ENCODE peak calls at places on chromosomes 13 and 19, in ten cellular contexts. One of them, this sample, is unnamed.

GRCh38 chr19:52343548-52343947 is 7.5 kb downstream of the ZNF610 start:
- DNase-seq in GM23338: peak; percentile 90
- DNase-seq in AG04450: no peak
- DNase-seq in tibial artery: peak; percentile 25
- DNase-seq in effector memory CD4-positive, alpha-beta T cell: peak; percentile 19
- DNase-seq in adrenal gland: peak; percentile 80
- DNase-seq in transverse colon: peak; percentile 9
- DNase-seq in heart left ventricle: no peak
- DNase-seq in thoracic aorta: no peak
- DNase-seq in neural progenitor cell: peak; percentile 85
- DNase-seq in this sample: peak; percentile 70

GRCh38 chr19:11208526-11209471 is 11.5 kb upstream of the KANK2 start:
- DNase-seq in GM23338: no peak
- DNase-seq in AG04450: no peak
- DNase-seq in tibial artery: no peak
- DNase-seq in effector memory CD4-positive, alpha-beta T cell: no peak
- DNase-seq in adrenal gland: no peak
- DNase-seq in transverse colon: no peak
- DNase-seq in heart left ventricle: no peak
- DNase-seq in thoracic aorta: no peak
- DNase-seq in neural progenitor cell: no peak
- DNase-seq in this sample: peak; percentile 56

GRCh38 chr13:41488124-41488523 is 30.8 kb downstream of the RGCC start:
- DNase-seq in GM23338: no peak
- DNase-seq in AG04450: no peak
- DNase-seq in tibial artery: no peak
- DNase-seq in effector memory CD4-positive, alpha-beta T cell: no peak
- DNase-seq in adrenal gland: no peak
- DNase-seq in transverse colon: no peak
- DNase-seq in heart left ventricle: no peak
- DNase-seq in thoracic aorta: no peak
- DNase-seq in neural progenitor cell: no peak
- DNase-seq in this sample: no peak

GRCh38 chr19:14470031-14470876 is 4.9 kb downstream of the PTGER1 start:
- DNase-seq in GM23338: no peak
- DNase-seq in AG04450: no peak
- DNase-seq in tibial artery: no peak
- DNase-seq in effector memory CD4-positive, alpha-beta T cell: no peak
- DNase-seq in adrenal gland: no peak
- DNase-seq in transverse colon: no peak
- DNase-seq in heart left ventricle: no peak
- DNase-seq in thoracic aorta: no peak
- DNase-seq in neural progenitor cell: no peak
- DNase-seq in this sample: no peak

GRCh38 chr13:50424993-50425392 is 409.7 kb downstream of the KCNRG start:
- DNase-seq in GM23338: no peak
- DNase-seq in AG04450: no peak
- DNase-seq in tibial artery: no peak
- DNase-seq in effector memory CD4-positive, alpha-beta T cell: no peak
- DNase-seq in adrenal gland: no peak
- DNase-seq in transverse colon: no peak
- DNase-seq in heart left ventricle: no peak
- DNase-seq in thoracic aorta: no peak
- DNase-seq in neural progenitor cell: no peak
- DNase-seq in this sample: no peak

GRCh38 chr13:24985102-24985501 is 110.8 kb upstream of the PABPC3 start:
- DNase-seq in GM23338: peak; percentile 50
- DNase-seq in AG04450: no peak
- DNase-seq in tibial artery: no peak
- DNase-seq in effector memory CD4-positive, alpha-beta T cell: no peak
- DNase-seq in adrenal gland: no peak
- DNase-seq in transverse colon: no peak
- DNase-seq in heart left ventricle: no peak
- DNase-seq in thoracic aorta: no peak
- DNase-seq in neural progenitor cell: peak; percentile 42
- DNase-seq in this sample: no peak

GRCh38 chr13:37747071-37747612 is 122.4 kb downstream of the TRPC4 start:
- DNase-seq in GM23338: no peak
- DNase-seq in AG04450: peak; percentile 34
- DNase-seq in tibial artery: no peak
- DNase-seq in effector memory CD4-positive, alpha-beta T cell: no peak
- DNase-seq in adrenal gland: no peak
- DNase-seq in transverse colon: no peak
- DNase-seq in heart left ventricle: no peak
- DNase-seq in thoracic aorta: no peak
- DNase-seq in neural progenitor cell: no peak
- DNase-seq in this sample: no peak

GRCh38 chr19:5130371-5131030 is 161.6 kb downstream of the KDM4B start:
- DNase-seq in GM23338: no peak
- DNase-seq in AG04450: no peak
- DNase-seq in tibial artery: no peak
- DNase-seq in effector memory CD4-positive, alpha-beta T cell: peak; percentile 30
- DNase-seq in adrenal gland: no peak
- DNase-seq in transverse colon: peak; percentile 52
- DNase-seq in heart left ventricle: no peak
- DNase-seq in thoracic aorta: no peak
- DNase-seq in neural progenitor cell: no peak
- DNase-seq in this sample: no peak

GRCh38 chr13:99981115-99982020 is at the start of gene ZIC2:
- DNase-seq in GM23338: peak; percentile 86
- DNase-seq in AG04450: no peak
- DNase-seq in tibial artery: no peak
- DNase-seq in effector memory CD4-positive, alpha-beta T cell: no peak
- DNase-seq in adrenal gland: no peak
- DNase-seq in transverse colon: no peak
- DNase-seq in heart left ventricle: peak; percentile 56
- DNase-seq in thoracic aorta: no peak
- DNase-seq in neural progenitor cell: peak; percentile 96
- DNase-seq in this sample: peak; percentile 52

GRCh38 chr13:99982021-99982740 is 597 bp downstream of the ZIC2 start:
- DNase-seq in GM23338: peak; percentile 50
- DNase-seq in AG04450: no peak
- DNase-seq in tibial artery: no peak
- DNase-seq in effector memory CD4-positive, alpha-beta T cell: no peak
- DNase-seq in adrenal gland: no peak
- DNase-seq in transverse colon: no peak
- DNase-seq in heart left ventricle: no peak
- DNase-seq in thoracic aorta: no peak
- DNase-seq in neural progenitor cell: peak; percentile 77
- DNase-seq in this sample: no peak

GRCh38 chr13:99984134-99984462 is 2.5 kb downstream of the ZIC2 start:
- DNase-seq in GM23338: no peak
- DNase-seq in AG04450: no peak
- DNase-seq in tibial artery: no peak
- DNase-seq in effector memory CD4-positive, alpha-beta T cell: no peak
- DNase-seq in adrenal gland: no peak
- DNase-seq in transverse colon: no peak
- DNase-seq in heart left ventricle: no peak
- DNase-seq in thoracic aorta: no peak
- DNase-seq in neural progenitor cell: peak; percentile 45
- DNase-seq in this sample: no peak

GRCh38 chr13:99983401-99984133 is 2.0 kb downstream of the ZIC2 start:
- DNase-seq in GM23338: peak; percentile 63
- DNase-seq in AG04450: no peak
- DNase-seq in tibial artery: no peak
- DNase-seq in effector memory CD4-positive, alpha-beta T cell: no peak
- DNase-seq in adrenal gland: no peak
- DNase-seq in transverse colon: no peak
- DNase-seq in heart left ventricle: no peak
- DNase-seq in thoracic aorta: no peak
- DNase-seq in neural progenitor cell: peak; percentile 48
- DNase-seq in this sample: no peak

DNA sequence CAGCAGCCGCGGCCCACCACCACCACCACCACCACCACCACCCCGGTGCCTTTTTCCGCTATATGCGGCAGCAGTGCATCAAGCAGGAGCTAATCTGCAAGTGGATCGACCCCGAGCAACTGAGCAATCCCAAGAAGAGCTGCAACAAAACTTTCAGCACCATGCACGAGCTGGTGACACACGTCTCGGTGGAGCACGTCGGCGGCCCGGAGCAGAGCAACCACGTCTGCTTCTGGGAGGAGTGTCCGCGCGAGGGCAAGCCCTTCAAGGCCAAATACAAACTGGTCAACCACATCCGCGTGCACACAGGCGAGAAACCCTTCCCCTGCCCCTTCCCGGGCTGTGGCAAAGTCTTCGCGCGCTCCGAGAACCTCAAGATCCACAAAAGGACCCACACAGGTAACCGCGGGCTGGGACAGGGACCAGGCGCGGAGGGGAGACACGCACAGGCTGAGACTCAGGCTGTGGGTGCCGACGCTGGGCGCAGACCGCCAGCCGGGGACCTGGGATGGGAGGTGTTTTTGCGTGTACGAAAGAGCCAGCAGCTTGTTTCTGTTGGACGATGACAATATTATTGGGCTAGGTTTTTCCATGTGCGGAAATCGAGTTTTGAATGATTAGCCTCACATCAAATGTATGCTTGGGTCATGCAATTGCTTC is 1.3 kb downstream of the ZIC2 start:
- DNase-seq in GM23338: peak; percentile 31
- DNase-seq in AG04450: no peak
- DNase-seq in tibial artery: no peak
- DNase-seq in effector memory CD4-positive, alpha-beta T cell: no peak
- DNase-seq in adrenal gland: no peak
- DNase-seq in transverse colon: no peak
- DNase-seq in heart left ventricle: no peak
- DNase-seq in thoracic aorta: no peak
- DNase-seq in neural progenitor cell: peak; percentile 21
- DNase-seq in this sample: no peak
- H3K27me3 ChIP-seq in GM23338: peaks cover 73% of the 10 kb centered on the region
- H3K27me3 ChIP-seq in AG04450: peaks cover 79% of the 10 kb centered on the region
- H3K27me3 ChIP-seq in tibial artery: peaks cover 23% of the 10 kb centered on the region
- H3K27me3 ChIP-seq in effector memory CD4-positive, alpha-beta T cell: peaks cover 90% of the 10 kb centered on the region
- H3K27me3 ChIP-seq in adrenal gland: peaks cover 89% of the 10 kb centered on the region
- H3K27me3 ChIP-seq in transverse colon: peaks cover 99% of the 10 kb centered on the region
- H3K27me3 ChIP-seq in heart left ventricle: peaks cover 95% of the 10 kb centered on the region
- H3K27me3 ChIP-seq in thoracic aorta: peaks cover 68% of the 10 kb centered on the region
- H3K27me3 ChIP-seq in neural progenitor cell: peaks cover 16% of the 10 kb centered on the region
- H3K27me3 ChIP-seq in this sample: peaks cover 91% of the 10 kb centered on the region

GRCh38 chr13:94967183-94968039 is 255.1 kb upstream of the SOX21 start:
- DNase-seq in GM23338: peak; percentile 74
- DNase-seq in AG04450: no peak
- DNase-seq in tibial artery: no peak
- DNase-seq in effector memory CD4-positive, alpha-beta T cell: no peak
- DNase-seq in adrenal gland: no peak
- DNase-seq in transverse colon: no peak
- DNase-seq in heart left ventricle: peak; percentile 54
- DNase-seq in thoracic aorta: no peak
- DNase-seq in neural progenitor cell: peak; percentile 85
- DNase-seq in this sample: peak; percentile 40

GRCh38 chr13:94968040-94968756 is 255.9 kb upstream of the SOX21 start:
- DNase-seq in GM23338: peak; percentile 83
- DNase-seq in AG04450: no peak
- DNase-seq in tibial artery: no peak
- DNase-seq in effector memory CD4-positive, alpha-beta T cell: no peak
- DNase-seq in adrenal gland: no peak
- DNase-seq in transverse colon: no peak
- DNase-seq in heart left ventricle: no peak
- DNase-seq in thoracic aorta: no peak
- DNase-seq in neural progenitor cell: peak; percentile 86
- DNase-seq in this sample: peak; percentile 23

GRCh38 chr13:94972262-94972661 is 259.9 kb upstream of the SOX21 start:
- DNase-seq in GM23338: no peak
- DNase-seq in AG04450: no peak
- DNase-seq in tibial artery: no peak
- DNase-seq in effector memory CD4-positive, alpha-beta T cell: no peak
- DNase-seq in adrenal gland: no peak
- DNase-seq in transverse colon: no peak
- DNase-seq in heart left ventricle: no peak
- DNase-seq in thoracic aorta: no peak
- DNase-seq in neural progenitor cell: no peak
- DNase-seq in this sample: no peak

GRCh38 chr13:94966380-94966779 is 254.0 kb upstream of the SOX21 start:
- DNase-seq in GM23338: no peak
- DNase-seq in AG04450: no peak
- DNase-seq in tibial artery: no peak
- DNase-seq in effector memory CD4-positive, alpha-beta T cell: no peak
- DNase-seq in adrenal gland: no peak
- DNase-seq in transverse colon: no peak
- DNase-seq in heart left ventricle: no peak
- DNase-seq in thoracic aorta: no peak
- DNase-seq in neural progenitor cell: peak; percentile 52
- DNase-seq in this sample: no peak

GRCh38 chr13:94968757-94969086 is 256.4 kb upstream of the SOX21 start:
- DNase-seq in GM23338: no peak
- DNase-seq in AG04450: no peak
- DNase-seq in tibial artery: no peak
- DNase-seq in effector memory CD4-positive, alpha-beta T cell: no peak
- DNase-seq in adrenal gland: no peak
- DNase-seq in transverse colon: no peak
- DNase-seq in heart left ventricle: no peak
- DNase-seq in thoracic aorta: no peak
- DNase-seq in neural progenitor cell: no peak
- DNase-seq in this sample: no peak
- H3K4me3 ChIP-seq in GM23338: peak overlapping the region; percentile 69
- H3K4me3 ChIP-seq in AG04450: peak overlapping the region; percentile 20
- H3K4me3 ChIP-seq in tibial artery: no peak overlapping the region
- H3K4me3 ChIP-seq in effector memory CD4-positive, alpha-beta T cell: no peak overlapping the region
- H3K4me3 ChIP-seq in adrenal gland: no peak overlapping the region
- H3K4me3 ChIP-seq in transverse colon: peak overlapping the region; percentile 40
- H3K4me3 ChIP-seq in heart left ventricle: no peak overlapping the region
- H3K4me3 ChIP-seq in thoracic aorta: peak overlapping the region; percentile 38
- H3K4me3 ChIP-seq in neural progenitor cell: peak overlapping the region; percentile 67
- H3K4me3 ChIP-seq in this sample: no peak overlapping the region

GRCh38 chr19:18776288-18776594 is 14.9 kb downstream of the COMP start:
- DNase-seq in GM23338: no peak
- DNase-seq in AG04450: no peak
- DNase-seq in tibial artery: no peak
- DNase-seq in effector memory CD4-positive, alpha-beta T cell: no peak
- DNase-seq in adrenal gland: peak; percentile 31
- DNase-seq in transverse colon: no peak
- DNase-seq in heart left ventricle: no peak
- DNase-seq in thoracic aorta: no peak
- DNase-seq in neural progenitor cell: no peak
- DNase-seq in this sample: peak; percentile 13

GRCh38 chr19:18776736-18777135 is 14.4 kb downstream of the COMP start:
- DNase-seq in GM23338: no peak
- DNase-seq in AG04450: no peak
- DNase-seq in tibial artery: no peak
- DNase-seq in effector memory CD4-positive, alpha-beta T cell: no peak
- DNase-seq in adrenal gland: peak; percentile 54
- DNase-seq in transverse colon: no peak
- DNase-seq in heart left ventricle: peak; percentile 55
- DNase-seq in thoracic aorta: no peak
- DNase-seq in neural progenitor cell: no peak
- DNase-seq in this sample: peak; percentile 88

GRCh38 chr19:18777156-18777724 is 13.9 kb downstream of the COMP start:
- DNase-seq in GM23338: no peak
- DNase-seq in AG04450: no peak
- DNase-seq in tibial artery: no peak
- DNase-seq in effector memory CD4-positive, alpha-beta T cell: no peak
- DNase-seq in adrenal gland: no peak
- DNase-seq in transverse colon: no peak
- DNase-seq in heart left ventricle: peak; percentile 54
- DNase-seq in thoracic aorta: no peak
- DNase-seq in neural progenitor cell: peak; percentile 49
- DNase-seq in this sample: no peak

GRCh38 chr19:18774782-18775444 is 16.2 kb downstream of the COMP start:
- DNase-seq in GM23338: no peak
- DNase-seq in AG04450: no peak
- DNase-seq in tibial artery: no peak
- DNase-seq in effector memory CD4-positive, alpha-beta T cell: no peak
- DNase-seq in adrenal gland: no peak
- DNase-seq in transverse colon: no peak
- DNase-seq in heart left ventricle: peak; percentile 56
- DNase-seq in thoracic aorta: no peak
- DNase-seq in neural progenitor cell: no peak
- DNase-seq in this sample: peak; percentile 20

GRCh38 chr19:18775586-18776287 is 15.4 kb downstream of the COMP start:
- DNase-seq in GM23338: no peak
- DNase-seq in AG04450: no peak
- DNase-seq in tibial artery: no peak
- DNase-seq in effector memory CD4-positive, alpha-beta T cell: no peak
- DNase-seq in adrenal gland: peak; percentile 62
- DNase-seq in transverse colon: no peak
- DNase-seq in heart left ventricle: peak; percentile 47
- DNase-seq in thoracic aorta: no peak
- DNase-seq in neural progenitor cell: no peak
- DNase-seq in this sample: peak; percentile 10
- H3K27me3 ChIP-seq in GM23338: peaks cover 93% of the 10 kb centered on the region
- H3K27me3 ChIP-seq in AG04450: no peaks in the 10 kb centered on the region
- H3K27me3 ChIP-seq in tibial artery: no peaks in the 10 kb centered on the region
- H3K27me3 ChIP-seq in effector memory CD4-positive, alpha-beta T cell: no peaks in the 10 kb centered on the region
- H3K27me3 ChIP-seq in adrenal gland: peaks cover 3% of the 10 kb centered on the region
- H3K27me3 ChIP-seq in transverse colon: peaks cover 6% of the 10 kb centered on the region
- H3K27me3 ChIP-seq in heart left ventricle: no peaks in the 10 kb centered on the region
- H3K27me3 ChIP-seq in thoracic aorta: no peaks in the 10 kb centered on the region
- H3K27me3 ChIP-seq in neural progenitor cell: peaks cover 100% of the 10 kb centered on the region
- H3K27me3 ChIP-seq in this sample: peaks cover 22% of the 10 kb centered on the region

GRCh38 chr19:49491030-49491803 is 3.8 kb downstream of the RPL13A start:
- DNase-seq in GM23338: no peak
- DNase-seq in AG04450: no peak
- DNase-seq in tibial artery: no peak
- DNase-seq in effector memory CD4-positive, alpha-beta T cell: no peak
- DNase-seq in adrenal gland: no peak
- DNase-seq in transverse colon: no peak
- DNase-seq in heart left ventricle: no peak
- DNase-seq in thoracic aorta: no peak
- DNase-seq in neural progenitor cell: peak; percentile 1
- DNase-seq in this sample: peak; percentile 34
- H3K4me3 ChIP-seq in GM23338: no peak overlapping the region
- H3K4me3 ChIP-seq in AG04450: no peak overlapping the region
- H3K4me3 ChIP-seq in tibial artery: no peak overlapping the region
- H3K4me3 ChIP-seq in effector memory CD4-positive, alpha-beta T cell: no peak overlapping the region
- H3K4me3 ChIP-seq in adrenal gland: no peak overlapping the region
- H3K4me3 ChIP-seq in transverse colon: no peak overlapping the region
- H3K4me3 ChIP-seq in heart left ventricle: no peak overlapping the region
- H3K4me3 ChIP-seq in thoracic aorta: no peak overlapping the region
- H3K4me3 ChIP-seq in neural progenitor cell: no peak overlapping the region
- H3K4me3 ChIP-seq in this sample: peak overlapping the region; percentile 94